ENCODE peak calls at places on chromosome 17, in eight cellular contexts. V, K, E, C, G, U, X and Q are unnamed samples.

GRCh38 chr17:65586899-65587298 is 25.5 kb upstream of the AXIN2 start:
- DNase-seq in K (no peak), V (no peak), X (no peak), C (no peak), G (no peak), U (no peak), E (no peak), Q (no peak)

GRCh38 chr17:46722662-46723285 is 95.7 kb downstream of the WNT3 start:
- DNase-seq in G (no peak), K (no peak), X (no peak), V (no peak), U (no peak), C (no peak), E (peak), Q (no peak)

GRCh38 chr17:48907713-48908046 is 527 bp upstream of the UBE2Z start:
- DNase-seq in U (no peak), E (peak), V (peak), C (peak), G (peak), X (no peak), K (no peak), Q (peak)

GRCh38 chr17:61488878-61489718 is 36.9 kb downstream of the TBX4 start:
- DNase-seq in X (no peak), V (no peak), C (no peak), E (no peak), K (no peak), U (no peak), G (no peak), Q (peak)

GRCh38 chr17:67150826-67151225 is 94.2 kb downstream of the HELZ start:
- DNase-seq in K (no peak), G (no peak), V (no peak), U (no peak), X (no peak), E (no peak), C (no peak), Q (no peak)

GRCh38 chr17:81066072-81066471 is 31.1 kb downstream of the BAIAP2 start:
- DNase-seq in X (no peak), V (no peak), E (no peak), C (peak), K (no peak), G (no peak), U (no peak), Q (peak)

GRCh38 chr17:44906010-44906646 is 6.9 kb upstream of the EFTUD2 start:
- DNase-seq in C (peak), E (peak), V (peak), K (no peak), G (peak), U (no peak), X (no peak), Q (peak)

GRCh38 chr17:68649324-68649723 is 48.2 kb upstream of the FAM20A start:
- DNase-seq in K (no peak), X (no peak), E (no peak), V (no peak), G (no peak), U (no peak), C (no peak), Q (no peak)

GRCh38 chr17:69608808-69609494 is 194.5 kb downstream of the MAP2K6 start:
- DNase-seq in C (peak), U (no peak), V (peak), K (no peak), G (peak), E (peak), X (no peak), Q (peak)

GRCh38 chr17:333626-334396 is 18.8 kb downstream of the RPH3AL start:
- DNase-seq in U (peak), E (peak), C (no peak), X (no peak), G (peak), K (peak), V (peak), Q (no peak)

GRCh38 chr17:66446419-66446818 is 144.0 kb downstream of the PRKCA start:
- DNase-seq in E (no peak), U (no peak), G (no peak), C (no peak), V (no peak), K (no peak), X (no peak), Q (no peak)

GRCh38 chr17:14227052-14227451 is 9.6 kb downstream of the CDRT15 start:
- DNase-seq in V (no peak), K (no peak), G (no peak), E (no peak), U (no peak), C (no peak), X (no peak), Q (no peak)

GRCh38 chr17:11485802-11486421 is 112.4 kb upstream of the DNAH9 start:
- DNase-seq in U (no peak), C (no peak), E (no peak), K (peak), V (no peak), X (no peak), G (no peak), Q (no peak)

GRCh38 chr17:34798581-34798980 is 162.7 kb downstream of the CCT6B start:
- DNase-seq in U (no peak), V (no peak), X (no peak), G (no peak), C (no peak), K (peak), E (no peak), Q (no peak)

GRCh38 chr17:2395258-2396170 is 5.3 kb downstream of the MNT start:
- DNase-seq in C (no peak), X (no peak), V (peak), U (peak), E (peak), G (peak), K (no peak), Q (peak)

GRCh38 chr17:83173997-83174858 is 94.8 kb downstream of the METRNL start:
- DNase-seq in U (peak), C (no peak), E (no peak), G (peak), X (no peak), V (peak), K (peak), Q (no peak)

GRCh38 chr17:79458356-79458755 is 152.5 kb downstream of the RBFOX3 start:
- DNase-seq in K (no peak), X (no peak), U (no peak), G (no peak), E (no peak), C (no peak), V (no peak), Q (no peak)

GRCh38 chr17:58136669-58137279 is 11.4 kb upstream of the OR4D1 start:
- DNase-seq in G (no peak), V (peak), E (no peak), K (peak), X (no peak), U (no peak), C (peak), Q (peak)

GRCh38 chr17:56918916-56919315 is 5.1 kb upstream of the TRIM25 start:
- DNase-seq in U (no peak), E (no peak), V (peak), G (peak), K (no peak), C (no peak), X (no peak), Q (peak)

GRCh38 chr17:45869676-45870341 is 24.5 kb upstream of the MAPT start:
- DNase-seq in C (no peak), V (no peak), E (peak), G (no peak), K (no peak), X (no peak), U (no peak), Q (no peak)

GRCh38 chr17:5365831-5366230 is 53.6 kb downstream of the NUP88 start:
- DNase-seq in V (no peak), X (no peak), G (no peak), E (no peak), C (peak), K (no peak), U (no peak), Q (peak)

GRCh38 chr17:14886200-14886739 is 378.9 kb downstream of the PMP22 start:
- DNase-seq in C (no peak), X (no peak), V (no peak), K (peak), E (no peak), G (peak), U (no peak), Q (peak)

GRCh38 chr17:48634446-48635208 is 8.5 kb upstream of the HOXB9 start:
- DNase-seq in V (no peak), E (no peak), K (peak), G (no peak), C (no peak), U (no peak), X (no peak), Q (no peak)

GRCh38 chr17:4502466-4503154 is 3.9 kb downstream of the SPNS2 start:
- DNase-seq in X (no peak), V (no peak), U (no peak), G (no peak), E (no peak), K (no peak), C (no peak), Q (no peak)

GRCh38 chr17:63138713-63139112 is 172.7 kb downstream of the TANC2 start:
- DNase-seq in C (no peak), V (no peak), G (no peak), K (no peak), X (no peak), E (no peak), U (no peak), Q (peak)

GRCh38 chr17:76051071-76051467 is 21.2 kb downstream of the SRP68 start:
- DNase-seq in U (no peak), C (no peak), G (no peak), X (no peak), K (no peak), E (peak), V (no peak), Q (peak)

GRCh38 chr17:48457080-48457836 is 27.2 kb upstream of the SKAP1 start:
- DNase-seq in K (peak), G (peak), V (peak), C (peak), U (peak), X (no peak), E (peak), Q (peak)

GRCh38 chr17:7916799-7917198 is 710 bp upstream of the RNF227 start:
- DNase-seq in U (no peak), C (peak), X (no peak), V (peak), E (peak), G (peak), K (no peak), Q (peak)

GRCh38 chr17:20116683-20117309 is 107.6 kb downstream of the SPECC1 start:
- DNase-seq in C (peak), U (no peak), E (peak), K (peak), V (peak), G (peak), X (no peak), Q (peak)

GRCh38 chr17:33142703-33143299 is 150.3 kb downstream of the ASIC2 start:
- DNase-seq in C (peak), U (no peak), X (no peak), K (peak), G (peak), V (peak), E (no peak), Q (peak)

GRCh38 chr17:47733047-47733413 is at the start of gene TBX21:
- DNase-seq in U (peak), G (peak), K (peak), V (peak), X (no peak), C (peak), E (no peak), Q (no peak)

GRCh38 chr17:67442787-67443624 is 65.9 kb downstream of the PITPNC1 start:
- DNase-seq in V (peak), E (no peak), C (no peak), K (peak), G (peak), X (no peak), U (no peak), Q (no peak)

GRCh38 chr17:78925662-78926555 is 722 bp upstream of the TIMP2 start:
- DNase-seq in G (peak), C (no peak), X (no peak), K (peak), U (peak), V (peak), E (peak), Q (no peak)

GRCh38 chr17:76734080-76734840 is 2.9 kb downstream of the SRSF2 start:
- DNase-seq in C (no peak), X (no peak), E (no peak), G (peak), V (peak), K (no peak), U (no peak), Q (peak)

GRCh38 chr17:43908111-43908721 is 880 bp upstream of the MPP2 start:
- DNase-seq in U (peak), G (peak), C (peak), V (peak), K (peak), E (peak), X (no peak), Q (peak)

DNA sequence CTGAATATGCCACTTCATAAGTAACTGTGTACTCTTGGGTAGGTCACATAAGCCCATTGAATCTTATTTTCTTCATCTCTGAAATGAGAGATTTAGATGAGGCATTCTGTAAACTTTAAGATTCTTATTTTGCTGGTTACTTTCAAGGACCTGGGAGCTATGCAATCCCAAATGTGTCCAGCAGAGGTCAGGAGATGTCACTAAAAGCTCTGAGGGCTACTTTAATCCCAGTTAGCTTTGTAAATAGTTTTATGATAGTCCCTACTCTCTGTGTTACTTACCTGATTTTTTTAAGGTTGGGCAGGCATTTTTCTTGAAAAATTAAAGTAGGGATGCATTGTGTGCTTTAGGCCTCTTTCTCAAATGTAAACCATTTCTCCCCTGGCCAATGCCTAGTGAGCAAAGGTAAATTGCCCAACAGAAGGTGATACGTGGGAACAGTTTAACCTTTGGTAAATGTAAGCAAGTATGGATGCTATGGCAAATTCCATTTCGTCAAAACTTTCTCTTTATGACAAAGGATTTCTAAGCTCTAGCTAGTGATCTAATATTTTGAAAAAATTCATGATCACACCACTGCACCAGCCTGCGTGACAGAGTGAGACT is 57.1 kb upstream of the WSB1 start:
- DNase-seq in U (peak), V (peak), X (peak), K (peak), C (peak), E (peak), G (peak), Q (peak)
- TF ChIP-seq CTCF in U (peak), V (peak), X (peak), K (peak), C (peak), E (peak), G (peak), Q (peak)

DNA sequence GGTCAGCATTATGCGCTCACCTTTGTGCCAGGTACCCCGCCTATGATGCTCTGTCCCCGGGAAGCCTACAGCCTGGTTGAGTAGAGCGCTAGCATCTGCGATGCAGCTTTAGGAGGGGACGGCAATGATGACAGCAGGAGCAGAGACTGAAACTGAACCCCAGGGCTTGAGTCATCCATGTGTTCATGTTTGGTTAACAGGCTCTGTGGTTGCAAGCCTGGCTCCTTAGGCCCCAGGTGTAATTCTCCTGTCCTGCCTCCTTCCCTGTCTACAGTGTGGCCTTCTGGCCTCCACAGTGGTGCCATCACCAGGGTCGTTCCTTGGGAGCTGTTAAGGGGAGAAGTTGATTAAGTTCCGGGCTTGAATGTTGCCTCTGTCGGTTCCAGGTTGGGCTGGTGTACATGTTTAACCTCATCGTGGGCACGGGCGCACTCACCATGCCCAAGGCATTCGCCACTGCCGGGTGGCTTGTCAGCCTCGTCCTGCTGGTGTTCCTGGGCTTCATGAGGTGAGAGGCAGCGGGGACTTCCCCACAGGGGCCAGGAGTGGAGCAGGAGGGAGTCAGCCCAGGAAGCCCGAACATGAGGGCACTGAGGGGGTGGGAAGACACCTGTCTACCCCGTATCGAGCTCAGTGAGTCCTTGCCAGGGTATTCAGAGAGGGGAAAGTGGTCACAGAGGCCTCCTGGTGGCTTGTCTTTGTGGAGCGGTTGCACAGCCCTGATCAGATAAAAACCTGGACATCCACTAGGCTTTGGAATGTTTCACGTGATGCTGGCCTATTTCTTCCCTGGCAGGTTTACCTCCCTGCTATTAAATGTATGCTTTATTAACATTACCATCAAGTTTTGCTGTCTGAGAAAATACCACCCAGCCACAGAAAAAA is 9.2 kb upstream of the NAT9 start:
- DNase-seq in K (no peak), V (no peak), C (no peak), U (no peak), E (no peak), G (no peak), X (no peak), Q (peak)
- TF ChIP-seq CTCF in K (no peak), V (peak), C (no peak), U (no peak), E (peak), G (no peak), X (no peak), Q (peak)

GRCh38 chr17:39949028-39949427 is 13.8 kb upstream of the GSDMA start:
- DNase-seq in X (no peak), K (no peak), V (no peak), C (no peak), E (no peak), U (no peak), G (no peak), Q (peak)

GRCh38 chr17:39943702-39944392 is 16.3 kb downstream of the LRRC3C start:
- DNase-seq in X (no peak), C (no peak), K (no peak), G (no peak), V (no peak), U (peak), E (no peak), Q (no peak)

GRCh38 chr17:39944393-39944711 is 16.8 kb downstream of the LRRC3C start:
- DNase-seq in G (no peak), C (no peak), U (no peak), K (no peak), X (no peak), E (no peak), V (no peak), Q (no peak)

GRCh38 chr17:39950871-39951348 is 11.9 kb upstream of the GSDMA start:
- DNase-seq in G (peak), V (peak), U (peak), E (no peak), K (no peak), X (no peak), C (no peak), Q (no peak)

DNA sequence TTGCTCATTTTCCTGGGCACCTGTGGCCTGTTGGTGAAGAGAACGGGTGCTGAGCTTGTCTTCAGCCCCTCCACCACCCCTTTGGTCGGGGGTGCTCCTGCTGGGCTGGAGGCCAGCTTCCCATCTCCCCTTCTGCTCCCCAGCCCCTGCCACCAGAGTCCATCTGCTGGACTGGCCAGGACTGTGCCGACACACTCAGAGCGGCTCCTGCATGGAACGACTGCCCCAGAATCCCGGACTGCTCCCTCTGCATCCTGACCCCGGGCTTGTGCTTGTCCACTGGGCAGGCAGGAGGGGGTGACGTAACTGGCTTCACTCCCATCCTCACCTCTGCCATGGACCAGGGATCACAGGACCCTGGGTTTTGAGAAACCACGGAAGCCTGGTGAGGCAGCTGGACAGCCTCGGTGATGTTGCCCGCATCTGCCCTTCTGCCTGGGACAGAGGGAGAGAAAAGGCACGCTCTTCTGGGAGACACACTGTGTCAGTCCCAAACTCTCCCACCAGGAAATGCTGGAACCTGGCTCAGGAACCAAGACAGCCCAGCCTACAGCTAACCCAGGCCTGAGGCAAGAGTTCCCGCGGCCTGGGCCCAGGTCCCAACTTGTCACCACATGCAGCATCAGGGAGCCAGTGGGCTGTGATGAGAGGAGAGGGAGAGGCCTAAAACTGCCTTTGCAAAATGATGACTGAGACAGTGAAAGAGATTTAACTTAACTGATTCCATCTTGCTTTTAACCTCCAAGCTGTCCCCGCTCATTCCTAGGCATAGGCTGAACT is 16.1 kb upstream of the GSDMA start:
- DNase-seq in X (no peak), C (no peak), V (no peak), K (no peak), E (no peak), G (no peak), U (no peak), Q (peak)
- TF ChIP-seq CTCF in X (no peak), C (no peak), V (no peak), K (no peak), E (no peak), G (no peak), U (no peak), Q (no peak)

DNA sequence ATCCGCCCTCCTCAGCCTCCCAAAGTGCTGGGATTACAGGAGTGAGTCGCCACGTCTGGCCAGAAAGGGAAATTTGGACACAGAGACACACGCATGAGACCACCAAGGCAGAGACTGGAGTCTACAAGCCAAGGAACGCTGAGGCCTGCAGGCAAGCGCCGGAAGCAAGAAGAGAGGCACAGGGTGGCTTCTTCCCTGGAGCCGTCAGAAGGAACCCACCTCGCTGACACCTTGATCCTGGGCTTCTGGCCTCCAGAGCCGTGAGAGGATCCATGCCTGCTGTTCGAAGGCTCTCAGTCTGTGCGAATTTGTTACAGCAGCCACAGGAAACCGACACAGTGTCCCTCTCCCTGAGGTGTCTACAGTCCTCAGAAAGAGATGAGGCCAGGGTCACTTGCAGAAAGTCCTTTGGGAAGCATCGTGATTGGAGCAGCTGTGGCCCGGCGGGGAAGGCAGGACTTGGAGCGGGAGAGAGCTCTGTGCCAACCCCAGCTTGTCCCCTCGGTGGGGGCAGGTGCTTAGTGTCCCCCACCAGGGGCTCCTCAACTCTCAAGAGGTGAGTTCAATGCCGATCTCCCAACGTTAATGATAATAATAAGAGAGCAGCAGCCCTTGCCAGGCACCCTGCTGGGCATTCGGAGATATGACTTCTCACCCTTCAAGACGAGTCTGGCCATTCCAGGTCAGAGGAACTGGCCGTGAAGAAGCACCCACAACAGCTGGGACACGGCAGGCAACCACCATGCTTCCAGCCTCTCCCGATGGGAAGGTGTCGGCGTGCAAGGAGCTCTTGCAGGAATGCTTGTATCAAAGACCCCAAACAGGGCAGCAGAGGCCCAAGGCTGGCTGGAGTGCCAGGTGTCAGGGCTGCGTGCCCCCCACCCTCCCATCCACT is 68.4 kb upstream of the TNRC6C start:
- DNase-seq in G (no peak), K (no peak), V (no peak), E (no peak), C (no peak), U (peak), X (no peak), Q (no peak)
- TF ChIP-seq CTCF in G (no peak), K (no peak), V (no peak), E (no peak), C (no peak), U (no peak), X (no peak), Q (no peak)